ENCODE peak calls at places on chromosomes 4 and X, in ten cellular contexts. A is fibroblast of pulmonary artery; O is AG04450; B is fibroblast of mammary gland; W is foreskin keratinocyte; Q is BJ; V is lower lobe of right lung; G is upper lobe of left lung; F is mucosa of descending colon; E is CD4-positive, alpha-beta T cell. X is an unnamed sample.

GRCh38 chr4:29861307-29861706 is 858.9 kb upstream of the PCDH7 start:
- DNase-seq in A (no peak), F (no peak), O (no peak), V (no peak), G (no peak), E (no peak), Q (no peak), B (peak), W (no peak), X (no peak)

GRCh38 chrX:8607326-8607725 is 124.6 kb downstream of the ANOS1 start:
- DNase-seq in Q (no peak), A (peak), E (no peak), F (no peak), W (peak), G (no peak), O (no peak), B (peak), V (no peak), X (no peak)

GRCh38 chr4:157204634-157205244 is 15.8 kb upstream of the GRIA2 start:
- DNase-seq in A (peak), W (no peak), F (peak), V (peak), E (no peak), G (peak), O (no peak), B (peak), Q (no peak), X (peak)

GRCh38 chr4:151485541-151486131 is 76.7 kb downstream of the FHIP1A start:
- DNase-seq in G (no peak), Q (no peak), A (no peak), W (peak), F (no peak), E (no peak), O (no peak), B (no peak), V (no peak), X (no peak)

GRCh38 chr4:10565166-10565780 is 108.0 kb upstream of the ZNF518B start:
- DNase-seq in G (no peak), E (no peak), B (no peak), A (no peak), F (no peak), W (no peak), Q (no peak), O (no peak), V (no peak), X (no peak)

GRCh38 chrX:13778916-13779315 is 38.0 kb downstream of the GPM6B start:
- DNase-seq in G (no peak), A (peak), E (no peak), O (no peak), F (no peak), V (no peak), Q (no peak), B (peak), W (peak), X (peak)

GRCh38 chrX:9644335-9644734 is 121.3 kb downstream of the GPR143 start:
- DNase-seq in G (no peak), Q (no peak), F (no peak), E (no peak), B (no peak), W (no peak), A (no peak), O (no peak), V (no peak), X (no peak)

GRCh38 chr4:41632481-41633073 is 94.6 kb downstream of the LIMCH1 start:
- DNase-seq in B (no peak), V (no peak), G (no peak), A (no peak), F (no peak), O (no peak), W (no peak), Q (no peak), E (no peak), X (no peak)

GRCh38 chr4:152045781-152046571 is 285.2 kb upstream of the GATB start:
- DNase-seq in Q (no peak), O (no peak), V (peak), A (peak), W (peak), E (peak), B (no peak), G (peak), F (peak), X (peak)

GRCh38 chrX:54715621-54716020 is 82.4 kb downstream of the ITIH6 start:
- DNase-seq in E (no peak), V (no peak), A (no peak), G (no peak), O (no peak), F (no peak), B (no peak), W (peak), Q (no peak), X (no peak)

GRCh38 chr4:99949999-99950912 is at the start of gene H2AZ1:
- DNase-seq in O (peak), E (peak), F (peak), G (peak), V (peak), B (peak), W (peak), Q (peak), A (peak), X (peak)

GRCh38 chr4:100889898-100890297 is 372.1 kb upstream of the EMCN start:
- DNase-seq in A (no peak), W (no peak), Q (no peak), F (no peak), B (no peak), O (no peak), E (no peak), G (no peak), V (no peak), X (no peak)

GRCh38 chr4:142416121-142416520 is 430.0 kb downstream of the INPP4B start:
- DNase-seq in E (no peak), F (no peak), B (peak), O (no peak), Q (no peak), G (no peak), V (no peak), A (peak), W (peak), X (no peak)

GRCh38 chr4:7103599-7104365 is 35.9 kb upstream of the GRPEL1 start:
- DNase-seq in F (peak), W (no peak), Q (no peak), B (no peak), V (peak), A (no peak), E (no peak), G (peak), O (no peak), X (no peak)

GRCh38 chr4:139297001-139297410 is 4.3 kb upstream of the NAA15 start:
- DNase-seq in Q (no peak), G (no peak), A (no peak), E (no peak), V (no peak), F (no peak), B (peak), O (no peak), W (peak), X (no peak)

GRCh38 chr4:47510506-47511143 is 25.6 kb downstream of the ATP10D start:
- DNase-seq in F (no peak), V (no peak), E (no peak), A (peak), B (peak), Q (no peak), G (no peak), O (no peak), W (no peak), X (no peak)

GRCh38 chr4:1403591-1404572 is 2.4 kb downstream of the NKX1-1 start:
- DNase-seq in O (no peak), B (no peak), W (no peak), F (no peak), A (no peak), Q (no peak), V (peak), E (no peak), G (no peak), X (no peak)

GRCh38 chrX:18887177-18887820 is 96.6 kb downstream of the PHKA2 start:
- DNase-seq in V (peak), G (peak), B (no peak), F (peak), E (no peak), O (no peak), W (no peak), A (no peak), Q (no peak), X (no peak)

GRCh38 chr4:67885727-67886126 is 1.9 kb upstream of the TMPRSS11D start:
- DNase-seq in B (peak), F (no peak), V (no peak), A (peak), W (peak), O (peak), Q (peak), G (no peak), E (no peak), X (no peak)

GRCh38 chr4:122652379-122652778 is 31.5 kb upstream of the IL21 start:
- DNase-seq in O (peak), A (peak), F (no peak), V (no peak), G (peak), B (peak), E (no peak), Q (no peak), W (peak), X (peak)

GRCh38 chr4:154030152-154030551 is 241.3 kb upstream of the SFRP2 start:
- DNase-seq in O (no peak), G (no peak), E (no peak), W (no peak), B (no peak), V (no peak), A (no peak), Q (no peak), F (no peak), X (no peak)

GRCh38 chr4:152943673-152944072 is 7.5 kb downstream of the FHDC1 start:
- DNase-seq in G (no peak), V (no peak), B (peak), W (no peak), E (no peak), Q (peak), A (no peak), F (no peak), O (no peak), X (no peak)

GRCh38 chr4:136412708-136413107 is 1119.6 kb downstream of the PCDH18 start:
- DNase-seq in B (peak), A (peak), E (no peak), G (no peak), V (no peak), F (no peak), O (no peak), W (peak), Q (no peak), X (no peak)

GRCh38 chr4:171565130-171565788 is 247.9 kb upstream of the GALNTL6 start:
- DNase-seq in V (no peak), W (no peak), A (no peak), E (no peak), G (no peak), O (no peak), F (no peak), B (no peak), Q (no peak), X (no peak)

GRCh38 chr4:187541666-187542065 is 453.9 kb upstream of the ZFP42 start:
- DNase-seq in A (no peak), Q (peak), F (no peak), V (no peak), G (no peak), B (no peak), E (no peak), O (no peak), W (no peak), X (no peak)

GRCh38 chr4:20386906-20387305 is 135.2 kb downstream of the SLIT2 start:
- DNase-seq in Q (no peak), A (no peak), V (no peak), W (no peak), B (no peak), F (no peak), E (no peak), O (no peak), G (no peak), X (no peak)

GRCh38 chrX:104013158-104013557 is 350 bp downstream of the H2BW1 start:
- DNase-seq in A (no peak), E (no peak), B (no peak), O (no peak), G (no peak), V (no peak), Q (no peak), W (no peak), F (no peak), X (no peak)

GRCh38 chr4:98796986-98797385 is 131.9 kb downstream of the EIF4E start:
- DNase-seq in Q (no peak), B (no peak), V (no peak), W (no peak), A (no peak), E (no peak), O (no peak), F (no peak), G (no peak), X (no peak)

GRCh38 chrX:52217494-52218160 is 32.9 kb downstream of the MAGED4 start:
- DNase-seq in O (no peak), B (no peak), G (no peak), A (no peak), Q (no peak), E (no peak), V (no peak), W (no peak), F (no peak), X (peak)

GRCh38 chrX:130718137-130718536 is 184.9 kb downstream of the ENOX2 start:
- DNase-seq in A (no peak), O (no peak), W (no peak), Q (no peak), F (no peak), B (no peak), V (no peak), E (no peak), G (no peak), X (no peak)

GRCh38 chr4:82899339-82899738 is 1.2 kb upstream of the THAP9 start:
- DNase-seq in W (no peak), F (no peak), A (peak), G (no peak), V (no peak), E (no peak), Q (no peak), B (peak), O (no peak), X (no peak)

GRCh38 chr4:37758226-37758625 is 68.3 kb upstream of the PGM2 start:
- DNase-seq in V (no peak), F (no peak), W (peak), A (peak), B (peak), E (no peak), G (peak), O (no peak), Q (no peak), X (no peak)

GRCh38 chr4:18012115-18012806 is 9.3 kb downstream of the LCORL start:
- DNase-seq in E (no peak), G (no peak), V (no peak), Q (no peak), W (no peak), F (no peak), A (no peak), O (no peak), B (no peak), X (no peak)

DNA sequence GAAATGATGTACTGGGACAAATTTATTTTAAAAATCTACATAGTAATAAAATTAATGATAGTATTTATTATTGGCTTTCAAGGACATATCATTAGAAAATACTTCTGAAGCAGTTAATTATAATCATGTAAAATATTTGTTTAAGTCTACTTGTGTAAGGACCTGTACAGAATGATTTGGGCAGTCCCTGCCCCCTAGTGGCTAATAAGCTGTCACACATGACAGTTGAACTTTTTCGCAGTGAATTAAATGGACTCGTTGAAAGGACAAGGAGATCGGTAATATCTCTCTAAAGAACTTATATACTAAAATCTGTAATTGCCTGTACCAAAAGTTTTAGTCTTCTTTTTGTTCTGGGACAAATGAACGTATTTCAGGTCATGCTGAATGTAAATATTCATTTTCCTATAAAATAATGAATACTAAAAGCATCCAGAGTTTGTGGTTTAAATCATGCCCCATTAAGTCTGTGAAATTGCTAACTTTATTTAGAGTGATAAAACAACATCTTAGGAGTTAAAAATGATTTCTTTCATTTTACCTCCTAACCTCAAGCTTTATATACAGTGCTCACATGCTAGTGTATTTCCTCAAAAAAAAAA is 13.6 kb downstream of the EXOC1 start:
- DNase-seq in Q (no peak), B (peak), W (peak), V (no peak), O (no peak), A (peak), E (no peak), G (peak), F (no peak), X (no peak)
- TF ChIP-seq CTCF in Q (peak), B (peak), W (peak), V (peak), O (peak), A (peak), E (peak), G (peak), F (peak), X (peak)

GRCh38 chrX:105553118-105553517 is 269.2 kb upstream of the NRK start:
- DNase-seq in Q (no peak), B (no peak), A (no peak), F (no peak), E (no peak), G (no peak), V (no peak), W (peak), O (no peak), X (no peak)

GRCh38 chrX:105552395-105552794 is 269.9 kb upstream of the NRK start:
- DNase-seq in G (no peak), V (no peak), F (no peak), Q (no peak), E (no peak), O (no peak), A (peak), B (peak), W (peak), X (no peak)
- TF ChIP-seq CTCF in G (no peak), V (no peak), F (no peak), Q (no peak), E (no peak), O (no peak), A (no peak), B (peak), W (peak), X (no peak)

GRCh38 chrX:30935985-30936384 is 46.9 kb upstream of the TAB3 start:
- DNase-seq in A (peak), V (no peak), B (peak), F (peak), Q (no peak), G (peak), W (no peak), E (no peak), O (no peak), X (peak)
- TF ChIP-seq CTCF in A (peak), V (no peak), B (peak), F (no peak), Q (peak), G (no peak), W (peak), E (no peak), O (peak), X (no peak)

DNA sequence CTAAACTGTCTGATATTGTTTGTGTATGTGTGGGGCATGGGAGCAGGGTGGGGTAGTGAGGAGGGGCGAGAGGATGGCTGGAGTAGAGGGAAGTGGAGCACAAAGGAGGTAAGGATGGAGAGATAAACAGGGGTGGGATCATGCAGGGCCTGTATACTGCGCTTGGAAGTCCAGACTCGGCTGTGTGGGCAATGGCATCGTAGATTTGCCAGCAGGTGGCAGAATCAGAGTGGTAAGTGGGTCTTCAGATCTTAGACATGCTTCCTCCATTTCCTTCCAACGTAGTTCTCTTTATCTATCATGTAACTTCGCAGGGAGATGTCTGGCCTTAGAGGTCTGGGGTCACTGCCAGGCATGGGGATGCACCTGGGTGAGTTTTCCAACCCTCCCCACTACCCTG is 155.5 kb downstream of the PDGFRA start:
- DNase-seq in G (no peak), Q (no peak), O (no peak), B (peak), E (no peak), V (no peak), F (peak), A (peak), W (no peak), X (peak)
- TF ChIP-seq CTCF in G (peak), Q (peak), O (peak), B (peak), E (no peak), V (peak), F (no peak), A (peak), W (peak), X (peak)

GRCh38 chrX:109914114-109914849 is 88.6 kb upstream of the TMEM164 start:
- DNase-seq in Q (no peak), G (no peak), A (no peak), F (no peak), B (no peak), E (no peak), W (no peak), V (no peak), O (no peak), X (no peak)

GRCh38 chrX:109911046-109911445 is 91.9 kb upstream of the TMEM164 start:
- DNase-seq in G (no peak), Q (no peak), V (no peak), B (peak), O (no peak), E (no peak), F (no peak), W (no peak), A (peak), X (no peak)
- TF ChIP-seq CTCF in G (peak), Q (peak), V (peak), B (peak), O (peak), E (no peak), F (no peak), W (peak), A (peak), X (peak)

DNA sequence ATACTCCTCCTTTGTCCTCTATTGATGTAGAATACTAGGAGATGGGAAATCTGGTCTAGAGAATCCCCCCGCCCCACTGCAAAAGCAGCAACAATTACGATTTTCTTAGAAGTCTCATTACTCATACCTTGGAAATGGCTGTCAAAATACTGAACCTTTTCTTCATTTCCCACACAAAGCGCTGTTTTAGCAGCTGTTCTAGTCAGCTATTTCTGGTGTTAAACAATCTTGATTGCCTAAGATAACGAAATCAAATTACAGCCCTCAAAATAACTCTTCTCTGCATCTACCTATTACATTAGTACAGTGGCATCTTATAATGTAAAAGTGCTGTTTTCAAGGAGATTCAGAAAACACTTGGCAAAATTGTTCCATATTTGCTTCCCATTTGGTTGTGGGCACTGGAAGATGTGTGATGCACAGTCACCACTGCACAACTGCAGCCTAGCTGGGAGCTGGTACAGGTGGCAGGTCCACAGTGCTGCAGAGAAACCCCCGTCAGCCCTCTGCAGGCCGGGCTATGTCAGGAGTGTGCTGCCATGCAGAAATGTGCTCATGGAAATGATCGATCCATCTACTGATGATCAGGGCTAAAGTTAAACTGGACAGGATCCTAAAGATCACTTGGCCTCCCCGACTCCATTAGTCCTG is 50.4 kb downstream of the TBC1D9 start:
- DNase-seq in F (no peak), A (no peak), B (no peak), V (no peak), W (no peak), O (no peak), G (no peak), Q (no peak), E (no peak), X (no peak)
- TF ChIP-seq CTCF in F (no peak), A (no peak), B (no peak), V (no peak), W (no peak), O (no peak), G (no peak), Q (no peak), E (no peak), X (no peak)

DNA sequence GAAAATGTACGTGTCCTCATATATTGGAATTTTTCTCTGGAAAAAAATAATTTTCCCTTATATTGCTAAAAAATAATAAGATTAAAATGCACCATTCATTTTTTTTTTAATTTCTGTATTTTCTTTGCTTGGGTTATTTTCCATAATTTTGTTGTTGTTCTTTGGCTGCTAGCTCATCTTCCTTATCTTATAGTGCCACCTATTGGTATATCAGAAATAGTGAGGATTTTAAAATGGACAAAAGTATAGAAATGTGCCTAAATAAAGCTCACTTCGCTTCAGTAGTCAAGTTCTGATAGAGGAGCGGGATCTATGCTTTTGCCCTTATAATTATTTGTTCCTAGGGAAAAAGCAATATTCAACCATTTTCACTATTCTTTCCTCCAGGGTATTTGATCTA is 134.8 kb downstream of the NAP1L3 start:
- DNase-seq in E (no peak), F (no peak), O (no peak), A (no peak), V (no peak), B (peak), G (no peak), W (no peak), Q (no peak), X (no peak)
- TF ChIP-seq CTCF in E (no peak), F (no peak), O (no peak), A (no peak), V (no peak), B (peak), G (no peak), W (peak), Q (no peak), X (peak)